ENCODE peak calls at places on chromosomes 4 and X, in nine cellular contexts. H is activated CD4-positive, alpha-beta T cell treated with anti-CD3 and anti-CD28 coated beads, Interleukin-2, amount 50 U/mL, for 1 hour; C is activated naive CD4-positive, alpha-beta T cell; P is omental fat pad; M is astrocyte of the spinal cord; W is ACHN; X is iPS-NIHi11; E is foreskin melanocyte; U is brain microvascular endothelial cell. R is an unnamed sample.
A peak's percentile ranks its signal among the peaks of the same experiment; 100 is the strongest.

GRCh38 chrX:149312936-149313432 is 192.1 kb downstream of the IDS start:
- DNase-seq in U (no peak), C (no peak), X (no peak), E (no peak), W (no peak), H (no peak), P (no peak), M (no peak), R (peak; percentile 1)

GRCh38 chr4:63869370-63869769 is 539.9 kb downstream of the TECRL start:
- DNase-seq in U (no peak), W (no peak), E (no peak), H (no peak), M (no peak), X (no peak), P (no peak), C (no peak), R (no peak)

GRCh38 chrX:2692221-2693122 is 1.4 kb downstream of the CD99 start:
- DNase-seq in M (peak; percentile 62), W (no peak), E (no peak), X (no peak), H (no peak), C (no peak), P (no peak), U (no peak), R (peak; percentile 61)

GRCh38 chr4:24988776-24989175 is 42.0 kb downstream of the LGI2 start:
- DNase-seq in P (no peak), W (peak; percentile 38), C (no peak), H (no peak), U (peak; percentile 33), X (peak; percentile 77), E (peak; percentile 91), M (no peak), R (peak; percentile 77)

GRCh38 chr4:173761938-173762337 is 231.9 kb upstream of the HAND2 start:
- DNase-seq in P (no peak), C (no peak), M (no peak), H (no peak), X (no peak), U (no peak), E (no peak), W (no peak), R (no peak)

GRCh38 chr4:146243141-146243882 is 29.0 kb downstream of the REELD1 start:
- DNase-seq in H (peak; percentile 20), U (peak; percentile 28), X (peak; percentile 86), C (peak; percentile 31), P (no peak), M (no peak), W (no peak), E (no peak), R (peak; percentile 28)

GRCh38 chr4:88697588-88698329 is at the start of gene NAP1L5:
- DNase-seq in U (peak; percentile 65), X (peak; percentile 56), M (peak; percentile 83), C (peak; percentile 5), W (no peak), H (peak; percentile 69), P (no peak), E (peak; percentile 58), R (peak; percentile 82)

GRCh38 chr4:109553130-109553529 is 6.9 kb upstream of the MCUB start:
- DNase-seq in X (no peak), M (no peak), E (no peak), U (no peak), C (no peak), H (no peak), W (no peak), P (no peak), R (no peak)

GRCh38 chr4:188297873-188298272 is 158.6 kb downstream of the TRIML1 start:
- DNase-seq in C (no peak), P (no peak), X (no peak), M (peak; percentile 2), H (no peak), E (no peak), U (peak; percentile 78), W (no peak), R (no peak)

GRCh38 chr4:157048248-157048647 is 27.7 kb upstream of the GLRB start:
- DNase-seq in X (no peak), U (peak; percentile 18), C (no peak), H (no peak), W (no peak), M (peak; percentile 11), E (no peak), P (no peak), R (peak; percentile 93)